ENCODE peak calls at places on chromosomes 13 and 19, in four cellular contexts. I is NCI-H345, B is heart left ventricle, F is astrocyte of the cerebellum. X is an unnamed sample.

GRCh38 chr13:113897966-113898365 is 34.1 kb upstream of the GAS6 start:
- DNase-seq in F (no peak), I (no peak), B (no peak), X (no peak)

GRCh38 chr19:31863122-31863521 is 482.3 kb upstream of the ZNF507 start:
- DNase-seq in I (no peak), F (no peak), B (no peak), X (no peak)

GRCh38 chr19:38004100-38004504 is 97.1 kb downstream of the SIPA1L3 start:
- DNase-seq in B (no peak), I (no peak), F (no peak), X (no peak)

GRCh38 chr13:95676100-95676774 is 702 bp upstream of the DNAJC3 start:
- DNase-seq in B (peak; percentile 45), I (peak; percentile 57), F (no peak), X (no peak)

GRCh38 chr19:18939922-18940775 is 868 bp downstream of the HOMER3 start:
- DNase-seq in B (peak; percentile 55), I (no peak), F (no peak), X (peak; percentile 62)

GRCh38 chr19:50497030-50497420 is 14.0 kb downstream of the JOSD2 start:
- DNase-seq in F (no peak), I (no peak), B (peak; percentile 60), X (no peak)

GRCh38 chr13:38518328-38518727 is 168.5 kb upstream of the FREM2 start:
- DNase-seq in F (no peak), I (no peak), B (no peak), X (no peak)

GRCh38 chr13:28568286-28568685 is 73.4 kb upstream of the FLT1 start:
- DNase-seq in B (peak; percentile 80), I (peak; percentile 17), F (no peak), X (peak; percentile 77)

GRCh38 chr13:45092668-45093067 is 27.6 kb upstream of the GTF2F2 start:
- DNase-seq in I (no peak), F (peak; percentile 19), B (no peak), X (peak; percentile 7)